ENCODE peak calls at places on chromosomes 7 and 10, in five cellular contexts. F, M, X, P and I are unnamed samples.
A peak's percentile ranks its signal among the peaks of the same experiment; 100 is the strongest.

GRCh38 chr7:29500719-29501118 is 62.9 kb upstream of the PRR15 start:
- DNase-seq in P (no peak), M (no peak), X (no peak), F (no peak), I (no peak)

GRCh38 chr10:127313996-127314700 is 117.8 kb upstream of the INSYN2A start:
- DNase-seq in X (no peak), P (no peak), F (no peak), M (no peak), I (no peak)

GRCh38 chr10:62046522-62047239 is 145.2 kb downstream of the ARID5B start:
- DNase-seq in M (no peak), F (peak; percentile 67), X (no peak), P (peak; percentile 55), I (no peak)

GRCh38 chr7:91941450-91941849 is 788 bp downstream of the AKAP9 start:
- DNase-seq in M (no peak), X (no peak), P (no peak), F (peak; percentile 57), I (no peak)

GRCh38 chr10:52539463-52539862 is 225.4 kb downstream of the DKK1 start:
- DNase-seq in F (no peak), M (no peak), P (no peak), X (no peak), I (peak; percentile 71)

GRCh38 chr7:157773361-157773760 is 436.6 kb downstream of the DNAJB6 start:
- DNase-seq in M (no peak), F (no peak), P (no peak), X (no peak), I (no peak)

GRCh38 chr10:23343591-23344225 is 889 bp downstream of the C10orf67 start:
- DNase-seq in F (no peak), P (no peak), M (peak; percentile 34), X (peak; percentile 89), I (no peak)

GRCh38 chr10:113003032-113003431 is 53.0 kb downstream of the TCF7L2 start:
- DNase-seq in M (no peak), P (no peak), X (no peak), F (peak; percentile 17), I (no peak)

GRCh38 chr7:137820156-137820555 is 26.6 kb downstream of the DGKI start:
- DNase-seq in M (no peak), P (no peak), F (no peak), X (no peak), I (no peak)

GRCh38 chr10:102237711-102238252 is 3.5 kb downstream of the PITX3 start:
- DNase-seq in P (no peak), X (no peak), M (peak; percentile 24), F (no peak), I (no peak)

GRCh38 chr7:47132471-47132870 is 449.4 kb downstream of the TNS3 start:
- DNase-seq in M (no peak), F (no peak), X (no peak), P (no peak), I (no peak)

GRCh38 chr7:19558527-19558926 is 150.3 kb downstream of the POLR1F start:
- DNase-seq in X (no peak), P (no peak), F (no peak), M (no peak), I (no peak)

GRCh38 chr7:47787249-47788069 is 160.8 kb downstream of the PKD1L1 start:
- DNase-seq in P (no peak), F (no peak), M (no peak), X (no peak), I (no peak)

GRCh38 chr7:101582971-101583370 is 46.1 kb downstream of the MYL10 start:
- DNase-seq in P (no peak), X (no peak), M (no peak), F (no peak), I (no peak)

GRCh38 chr10:29798876-29799690 is 164.3 kb upstream of the SVIL start:
- DNase-seq in P (no peak), M (no peak), X (no peak), F (no peak), I (no peak)

GRCh38 chr10:31262672-31263071 is 56.3 kb upstream of the ZEB1 start:
- DNase-seq in P (no peak), F (no peak), M (no peak), X (no peak), I (no peak)

GRCh38 chr7:94188350-94188749 is 184.2 kb upstream of the BET1 start:
- DNase-seq in P (no peak), M (no peak), X (no peak), F (no peak), I (no peak)

GRCh38 chr10:110410329-110411046 is 87.2 kb upstream of the DUSP5 start:
- DNase-seq in X (no peak), P (no peak), M (peak; percentile 29), F (peak; percentile 42), I (peak; percentile 91)

GRCh38 chr7:28955356-28955722 is 2.8 kb downstream of the TRIL start:
- DNase-seq in M (no peak), P (no peak), F (no peak), X (no peak), I (no peak)

GRCh38 chr7:77558598-77558997 is 21.5 kb downstream of the PTPN12 start:
- DNase-seq in F (no peak), X (no peak), M (no peak), P (no peak), I (no peak)

GRCh38 chr10:21509391-21510217 is 15.9 kb downstream of the SKIDA1 start:
- DNase-seq in P (no peak), F (no peak), M (no peak), X (peak; percentile 75), I (no peak)
- H2AFZ ChIP-seq in P (no peak overlapping the region), F (no peak overlapping the region), M (no peak overlapping the region), X (no peak overlapping the region), I (no peak overlapping the region)

GRCh38 chr7:27191081-27191715 is 6.2 kb upstream of the HOXA11 start:
- DNase-seq in M (no peak), F (no peak), X (no peak), P (no peak), I (no peak)
- TF ChIP-seq SIN3A in M (no peak), F (no peak), X (no peak), P (no peak), I (no peak)

GRCh38 chr7:108001759-108002725 is 919 bp downstream of the LAMB1 start:
- DNase-seq in P (no peak), F (no peak), M (no peak), X (peak; percentile 76), I (no peak)
- TF ChIP-seq POLR2A in P (no peak), F (no peak), M (no peak), X (no peak), I (no peak)

DNA sequence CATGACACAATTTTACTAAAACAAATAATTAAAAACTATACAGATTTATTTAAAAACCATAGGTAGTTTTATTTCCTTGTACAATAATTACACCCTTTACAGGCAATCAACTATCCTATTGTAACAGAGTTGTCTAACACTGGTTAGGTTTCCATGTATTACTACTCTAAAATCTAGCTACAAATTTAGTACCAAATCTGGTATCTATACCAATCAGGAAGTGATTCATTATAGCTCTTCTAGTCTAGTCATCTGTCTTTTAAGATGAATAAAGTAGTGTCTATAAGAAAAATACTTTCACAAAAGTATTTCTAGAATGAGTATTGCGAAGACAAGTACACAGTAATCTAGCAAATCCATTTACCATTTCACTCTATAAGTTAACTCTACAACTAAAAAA is 16.9 kb downstream of the ZNF800 start:
- DNase-seq in M (no peak), X (no peak), P (no peak), F (no peak), I (no peak)
- H2AFZ ChIP-seq in M (no peak overlapping the region), X (no peak overlapping the region), P (no peak overlapping the region), F (no peak overlapping the region), I (no peak overlapping the region)

DNA sequence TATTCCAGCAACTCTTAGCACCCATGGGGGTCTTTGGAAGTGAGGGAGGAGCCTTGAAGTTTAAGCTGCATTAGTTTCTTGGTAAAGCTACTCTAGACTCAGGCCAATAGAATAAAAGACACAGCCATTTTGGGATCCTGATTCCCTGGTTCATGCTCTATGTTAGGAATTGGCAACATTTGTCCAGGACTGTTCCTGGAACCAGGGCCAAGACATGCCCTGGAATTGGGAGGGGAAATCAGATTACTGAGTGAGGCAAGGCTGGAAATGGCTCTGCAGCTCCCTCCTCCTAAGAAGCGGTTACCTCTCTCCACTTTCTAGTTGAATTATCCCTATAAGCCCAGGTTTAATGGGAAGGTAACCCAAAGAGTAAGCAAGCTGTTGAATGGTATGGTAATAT is 14.2 kb upstream of the BMPR1A start:
- DNase-seq in M (no peak), F (no peak), P (no peak), X (no peak), I (no peak)
- TF ChIP-seq SIN3A in M (no peak), F (no peak), P (no peak), X (no peak), I (no peak)

GRCh38 chr7:37920619-37921339 is at the start of gene EPDR1:
- DNase-seq in M (no peak), F (peak; percentile 74), X (peak; percentile 78), P (no peak), I (peak; percentile 37)
- TF ChIP-seq POLR2A in M (no peak), F (peak; percentile 75), X (no peak), P (peak; percentile 63), I (no peak)

DNA sequence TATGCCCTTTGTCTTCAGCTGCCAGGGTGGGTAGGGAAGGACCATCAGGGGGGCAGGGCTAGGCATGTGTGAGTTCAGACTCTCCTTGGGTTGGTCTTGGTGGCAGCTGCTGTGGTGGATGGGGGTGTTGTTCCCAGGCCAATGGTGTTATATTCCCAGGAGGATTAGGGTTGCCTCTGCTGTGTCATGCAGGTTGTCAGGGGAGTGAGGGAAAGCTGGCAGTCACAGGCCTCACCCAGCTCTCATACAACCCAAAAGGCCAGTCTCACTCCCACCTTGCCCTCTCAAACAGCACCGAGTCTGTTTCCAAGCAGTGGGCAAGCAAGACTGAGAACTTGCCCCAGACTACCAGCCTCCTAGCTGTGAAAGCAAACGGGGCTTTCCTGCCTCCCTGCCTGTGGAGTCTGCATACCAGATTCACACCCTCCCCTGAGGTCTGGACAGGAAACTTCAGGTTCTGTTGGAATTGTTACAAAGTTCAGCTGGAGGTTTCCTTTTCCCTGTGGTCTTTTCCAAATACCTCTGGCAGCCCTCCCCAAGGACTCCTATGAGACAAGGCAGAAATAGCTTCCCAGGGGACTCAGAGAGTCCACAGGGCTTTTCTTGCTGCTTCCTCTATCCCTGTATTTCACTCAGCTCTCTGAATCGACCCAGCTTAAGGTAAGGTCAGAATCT is 1.4 kb downstream of the HYAL4 start:
- DNase-seq in F (no peak), M (no peak), P (peak; percentile 7), X (no peak), I (no peak)
- H2AFZ ChIP-seq in F (no peak overlapping the region), M (no peak overlapping the region), P (no peak overlapping the region), X (peak overlapping the region; percentile 70), I (no peak overlapping the region)

GRCh38 chr7:75925717-75926435 is 10.9 kb downstream of the POR start:
- DNase-seq in P (no peak), M (no peak), F (no peak), X (no peak), I (no peak)

GRCh38 chr7:75928600-75928939 is 13.6 kb downstream of the POR start:
- DNase-seq in F (no peak), M (no peak), X (no peak), P (peak; percentile 61), I (no peak)

DNA sequence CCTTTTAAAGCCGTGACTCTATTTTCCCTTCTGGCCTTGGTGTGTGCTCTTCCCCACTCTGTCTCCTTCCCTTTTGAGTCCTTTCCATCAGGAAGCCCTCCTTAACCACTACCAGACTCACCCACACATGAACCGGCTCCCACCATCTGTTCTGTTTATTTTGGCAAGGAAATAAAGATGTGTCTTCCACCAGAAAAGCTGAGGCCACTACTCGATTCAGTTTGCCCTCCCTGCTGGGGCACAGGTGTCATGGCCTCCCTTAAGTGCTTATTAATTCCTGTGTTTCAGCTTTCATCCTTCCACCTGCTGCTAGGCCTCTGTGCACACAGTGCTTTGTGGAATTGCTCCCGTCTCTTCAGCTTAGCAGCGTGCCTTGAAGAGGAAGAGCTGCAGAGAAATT is 16.7 kb downstream of the POR start:
- DNase-seq in P (no peak), M (no peak), X (no peak), F (no peak), I (no peak)
- TF ChIP-seq SIN3A in P (no peak), M (no peak), X (no peak), F (no peak), I (no peak)